ENCODE peak calls at places on chromosomes 12 and 14, in nine cellular contexts. R is H9, F is left ventricle myocardium inferior, I is foreskin fibroblast, W is choroid plexus epithelial cell, J is psoas muscle, V is OCI-LY7, O is progenitor cell of endocrine pancreas, Q is CD14-positive monocyte. C is an unnamed sample.

GRCh38 chr12:97109441-97109840 is 202.4 kb downstream of the NEDD1 start:
- DNase-seq in R (no peak), Q (no peak), J (no peak), V (no peak), O (no peak), I (no peak), W (no peak), F (no peak), C (no peak)

GRCh38 chr12:27523305-27523641 is 733 bp upstream of the PPFIBP1 start:
- DNase-seq in J (no peak), F (no peak), I (no peak), R (no peak), V (no peak), O (no peak), W (peak; percentile 46), Q (no peak), C (peak; percentile 40)

GRCh38 chr12:16229676-16230075 is 47.8 kb downstream of the SLC15A5 start:
- DNase-seq in F (no peak), Q (no peak), J (no peak), R (no peak), I (no peak), O (no peak), W (peak; percentile 5), V (no peak), C (no peak)

GRCh38 chr14:99427632-99428315 is 52.9 kb downstream of the SETD3 start:
- DNase-seq in Q (no peak), W (no peak), F (no peak), V (no peak), I (peak; percentile 52), J (no peak), R (no peak), O (no peak), C (no peak)

GRCh38 chr14:96362071-96362964 is 823 bp downstream of the ATG2B start:
- DNase-seq in J (no peak), F (no peak), V (peak; percentile 75), W (peak; percentile 66), O (no peak), R (no peak), Q (no peak), I (peak; percentile 62), C (peak; percentile 60)

GRCh38 chr12:70560671-70561070 is 76.6 kb downstream of the PTPRB start:
- DNase-seq in Q (no peak), F (no peak), J (no peak), I (no peak), W (no peak), V (no peak), O (no peak), R (no peak), C (no peak)

GRCh38 chr12:122834229-122834920 is 882 bp upstream of the HIP1R start:
- DNase-seq in O (peak; percentile 40), I (peak; percentile 85), F (no peak), W (peak; percentile 57), V (no peak), Q (peak; percentile 41), J (no peak), R (peak; percentile 90), C (no peak)

GRCh38 chr14:103155013-103155412 is 31.8 kb downstream of the TNFAIP2 start:
- DNase-seq in R (no peak), Q (no peak), I (peak; percentile 88), J (peak; percentile 86), W (no peak), F (peak; percentile 80), V (no peak), O (no peak), C (peak; percentile 21)

GRCh38 chr12:14260011-14260993 is 105.2 kb upstream of the ATF7IP start:
- DNase-seq in F (peak; percentile 91), R (peak; percentile 99), I (peak; percentile 94), J (peak; percentile 89), Q (peak; percentile 83), O (peak; percentile 66), W (peak; percentile 95), V (no peak), C (no peak)

GRCh38 chr14:23805761-23806160 is 147.8 kb upstream of the DHRS4 start:
- DNase-seq in Q (no peak), F (no peak), I (no peak), O (no peak), V (no peak), W (no peak), J (no peak), R (no peak), C (no peak)

GRCh38 chr12:52515319-52515646 is 4.9 kb downstream of the KRT5 start:
- DNase-seq in I (no peak), R (no peak), W (no peak), Q (no peak), O (no peak), V (no peak), J (no peak), F (no peak), C (no peak)

GRCh38 chr12:82522762-82523161 is 163.9 kb upstream of the TMTC2 start:
- DNase-seq in I (no peak), R (no peak), V (no peak), W (no peak), Q (no peak), O (no peak), F (no peak), J (no peak), C (no peak)

GRCh38 chr12:82519508-82519907 is 161.2 kb downstream of the METTL25 start:
- DNase-seq in R (no peak), J (no peak), I (no peak), F (no peak), O (no peak), W (no peak), Q (no peak), V (no peak), C (no peak)

GRCh38 chr12:82522285-82522684 is 164.0 kb downstream of the METTL25 start:
- DNase-seq in I (no peak), W (no peak), F (no peak), J (no peak), O (no peak), V (no peak), Q (no peak), R (no peak), C (no peak)

GRCh38 chr12:82517808-82518207 is 159.5 kb downstream of the METTL25 start:
- DNase-seq in O (no peak), V (no peak), W (no peak), R (peak; percentile 45), I (no peak), J (no peak), Q (no peak), F (no peak), C (no peak)

DNA sequence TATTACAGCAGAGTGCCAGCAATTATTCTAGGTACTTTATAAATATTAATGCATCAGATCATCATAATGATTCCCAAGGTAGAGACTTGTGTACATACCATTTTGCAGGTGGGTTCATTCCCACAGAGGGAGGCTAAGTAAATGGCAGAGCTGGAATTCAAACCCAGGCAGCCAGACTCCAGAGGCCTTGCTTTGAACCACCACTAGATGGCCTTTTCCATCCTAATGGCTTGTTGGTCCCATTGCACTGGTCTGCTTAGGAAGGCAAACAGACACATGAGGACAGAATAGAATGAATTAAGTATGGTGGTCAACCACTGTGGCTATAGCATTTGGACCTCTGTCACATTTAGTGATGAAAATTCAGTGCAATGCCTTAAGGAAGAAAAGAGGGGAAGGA is 158.7 kb downstream of the METTL25 start:
- DNase-seq in V (peak; percentile 24), J (no peak), R (peak; percentile 64), F (no peak), Q (no peak), I (peak; percentile 5), O (no peak), W (peak; percentile 46), C (peak; percentile 6)
- TF ChIP-seq CTCF in V (peak; percentile 74), J (no peak), R (peak; percentile 76), F (no peak), Q (peak; percentile 38), I (peak; percentile 43), O (peak; percentile 37), W (peak; percentile 78), C (peak; percentile 52)

GRCh38 chr14:32824195-32824594 is 114.5 kb upstream of the NPAS3 start:
- DNase-seq in W (no peak), O (no peak), R (no peak), J (no peak), V (no peak), F (no peak), Q (no peak), I (no peak), C (no peak)

GRCh38 chr14:32820686-32821085 is 118.0 kb upstream of the NPAS3 start:
- DNase-seq in F (peak; percentile 33), R (no peak), W (no peak), O (no peak), J (no peak), Q (no peak), I (no peak), V (no peak), C (no peak)

GRCh38 chr14:32825058-32825457 is 113.6 kb upstream of the NPAS3 start:
- DNase-seq in Q (no peak), J (no peak), O (no peak), R (no peak), I (no peak), W (no peak), F (no peak), V (no peak), C (no peak)

GRCh38 chr14:32821989-32822653 is 116.6 kb upstream of the NPAS3 start:
- DNase-seq in O (no peak), F (no peak), R (no peak), V (no peak), J (no peak), Q (no peak), W (peak; percentile 52), I (peak; percentile 13), C (no peak)

DNA sequence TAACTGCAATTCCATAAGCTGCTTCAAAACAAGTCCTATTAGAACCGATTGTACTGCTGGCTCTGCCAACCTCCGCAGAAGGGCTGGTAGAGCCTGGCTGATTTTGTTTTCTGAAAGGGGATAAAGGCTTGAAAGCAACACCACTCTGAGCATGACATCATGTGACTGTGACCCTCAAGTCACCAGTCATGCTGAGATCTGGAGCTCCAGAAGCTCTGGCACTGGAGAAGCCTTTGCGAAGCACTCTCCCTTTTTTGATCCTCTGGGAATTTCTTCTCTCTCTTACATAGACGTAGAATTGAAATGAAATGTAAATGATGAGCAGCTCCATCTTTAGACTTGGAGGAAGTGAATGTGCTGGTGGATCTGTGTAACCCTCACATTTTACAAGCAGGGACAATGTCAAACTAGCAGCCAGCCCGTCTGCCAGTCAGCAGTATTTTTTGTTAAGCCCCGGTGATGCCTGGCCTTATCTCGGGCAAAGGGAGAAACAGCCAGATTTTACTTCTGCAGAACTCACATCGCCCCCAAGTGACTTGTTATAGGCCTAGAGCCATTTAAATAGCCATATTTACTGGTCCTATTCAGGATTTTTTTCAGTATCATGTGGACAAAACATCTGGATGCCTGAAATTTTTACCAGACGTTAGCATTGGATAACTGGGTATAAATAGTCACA is 112.1 kb upstream of the NPAS3 start:
- DNase-seq in R (peak; percentile 44), V (no peak), W (peak; percentile 65), Q (no peak), J (no peak), O (no peak), F (no peak), I (peak; percentile 63), C (no peak)
- TF ChIP-seq CTCF in R (peak; percentile 44), V (no peak), W (peak; percentile 50), Q (no peak), J (no peak), O (no peak), F (peak; percentile 35), I (peak; percentile 7), C (no peak)

GRCh38 chr12:110314308-110314707 is 33.3 kb downstream of the ATP2A2 start:
- DNase-seq in I (peak; percentile 80), Q (no peak), R (no peak), F (no peak), J (no peak), O (no peak), W (peak; percentile 86), V (no peak), C (peak; percentile 43)
- TF ChIP-seq CTCF in I (no peak), Q (no peak), R (no peak), F (no peak), J (no peak), O (no peak), W (no peak), V (no peak), C (no peak)

GRCh38 chr12:48924617-48925217 is 575 bp downstream of the FKBP11 start:
- DNase-seq in O (peak; percentile 51), I (peak; percentile 63), J (peak; percentile 37), W (peak; percentile 61), V (peak; percentile 89), Q (no peak), F (peak; percentile 20), R (peak; percentile 83), C (peak; percentile 86)
- TF ChIP-seq CTCF in O (peak; percentile 70), I (peak; percentile 43), J (peak; percentile 50), W (peak; percentile 73), V (peak; percentile 91), Q (peak; percentile 3), F (peak; percentile 57), R (peak; percentile 70), C (peak; percentile 77)